ENCODE peak calls at places on chromosome 5, in six cellular contexts. H is GM23248; L is small intestine; O is GM12878; E is effector memory CD4-positive, alpha-beta T cell; V is breast epithelium. K is an unnamed sample. For H3K4me1, the result is how much of the 10 kb centered on the place peaks cover.

GRCh38 chr5:7762267-7762666 is 88.7 kb downstream of the CFAP90 start:
- DNase-seq in H (no peak), L (no peak), O (no peak), E (no peak), V (no peak), K (no peak)

GRCh38 chr5:160039810-160040470 is 31.0 kb downstream of the TTC1 start:
- DNase-seq in H (no peak), L (peak), O (no peak), E (no peak), V (no peak), K (no peak)

GRCh38 chr5:67009028-67009427 is 187.6 kb downstream of the CD180 start:
- DNase-seq in H (no peak), L (no peak), O (no peak), E (no peak), V (no peak), K (no peak)

GRCh38 chr5:17150498-17150897 is 66.9 kb upstream of the BASP1 start:
- DNase-seq in H (no peak), L (no peak), O (no peak), E (no peak), V (no peak), K (no peak)

GRCh38 chr5:172107606-172108005 is 80.4 kb downstream of the STK10 start:
- DNase-seq in H (peak), L (no peak), O (no peak), E (no peak), V (no peak), K (no peak)

GRCh38 chr5:39178171-39178570 is 41.2 kb downstream of the FYB1 start:
- DNase-seq in H (peak), L (no peak), O (no peak), E (no peak), V (no peak), K (no peak)

GRCh38 chr5:157998021-157998504 is 139.1 kb upstream of the CLINT1 start:
- DNase-seq in H (peak), L (no peak), O (no peak), E (no peak), V (no peak), K (no peak)

GRCh38 chr5:31701642-31702041 is 62.7 kb downstream of the PDZD2 start:
- DNase-seq in H (no peak), L (no peak), O (no peak), E (no peak), V (no peak), K (no peak)

GRCh38 chr5:179176166-179176565 is 116.0 kb downstream of the ZNF354C start:
- DNase-seq in H (no peak), L (no peak), O (no peak), E (no peak), V (no peak), K (no peak)

GRCh38 chr5:123092696-123093095 is 3.7 kb downstream of the PRDM6 start:
- DNase-seq in H (no peak), L (no peak), O (no peak), E (no peak), V (no peak), K (no peak)

GRCh38 chr5:177469061-177469628 is 4.3 kb downstream of the DBN1 start:
- DNase-seq in H (peak), L (no peak), O (no peak), E (no peak), V (no peak), K (no peak)

DNA sequence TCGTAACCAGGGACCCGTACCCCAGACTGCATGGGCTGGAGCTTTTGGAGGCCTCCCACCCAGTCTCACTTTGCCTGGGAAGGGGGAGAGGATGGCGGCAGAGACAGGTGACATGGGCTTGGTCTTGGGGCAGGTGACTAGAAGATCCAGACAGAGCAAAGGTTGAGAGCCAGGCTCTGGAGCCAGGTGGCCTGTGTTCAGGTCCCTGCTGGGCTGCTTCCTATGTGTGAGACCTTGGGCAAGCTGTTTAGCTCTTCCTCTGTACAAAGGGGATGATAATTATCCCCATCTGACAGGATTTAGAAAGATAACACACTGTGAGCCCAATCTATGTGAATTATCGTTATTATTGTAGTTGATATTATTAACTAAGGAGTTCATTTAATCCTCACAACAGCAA is 16.1 kb upstream of the NDST1 start:
- DNase-seq in H (no peak), L (no peak), O (no peak), E (no peak), V (no peak), K (no peak)
- H3K27ac ChIP-seq in H (peak), L (peak), O (no peak), E (no peak), V (peak), K (peak)

DNA sequence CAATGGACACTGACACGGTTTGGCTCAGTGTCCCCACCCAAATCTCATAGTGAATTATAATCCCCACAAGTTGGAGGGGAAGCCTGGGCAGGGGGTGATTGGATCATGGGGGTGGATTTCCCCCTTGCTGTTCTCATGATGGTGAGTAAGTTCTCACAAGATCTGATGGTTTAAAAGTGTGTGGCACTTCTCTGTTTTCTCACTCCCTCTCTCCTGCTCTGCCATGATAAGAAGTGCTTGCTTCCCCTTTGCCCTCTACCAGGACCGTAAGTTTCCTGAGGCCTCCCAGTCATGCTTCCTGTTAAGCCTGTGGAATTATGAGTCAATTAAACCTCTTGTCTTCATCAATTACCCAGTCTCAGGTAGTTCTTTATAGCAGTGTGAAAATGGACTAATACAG is 115.8 kb upstream of the KIF2A start:
- DNase-seq in H (no peak), L (no peak), O (no peak), E (no peak), V (no peak), K (no peak)
- H3K4me3 ChIP-seq in H (no peak), L (no peak), O (no peak), E (no peak), V (no peak), K (no peak)

GRCh38 chr5:151097081-151097480 is 16.2 kb upstream of the TNIP1 start:
- DNase-seq in H (no peak), L (peak), O (no peak), E (no peak), V (no peak), K (no peak)

GRCh38 chr5:151100690-151101089 is 19.9 kb upstream of the TNIP1 start:
- DNase-seq in H (no peak), L (no peak), O (no peak), E (no peak), V (no peak), K (no peak)

GRCh38 chr5:151095341-151096000 is 14.6 kb upstream of the TNIP1 start:
- DNase-seq in H (peak), L (peak), O (no peak), E (no peak), V (no peak), K (no peak)

GRCh38 chr5:151096001-151096373 is 15.2 kb upstream of the TNIP1 start:
- DNase-seq in H (no peak), L (peak), O (no peak), E (no peak), V (no peak), K (no peak)

DNA sequence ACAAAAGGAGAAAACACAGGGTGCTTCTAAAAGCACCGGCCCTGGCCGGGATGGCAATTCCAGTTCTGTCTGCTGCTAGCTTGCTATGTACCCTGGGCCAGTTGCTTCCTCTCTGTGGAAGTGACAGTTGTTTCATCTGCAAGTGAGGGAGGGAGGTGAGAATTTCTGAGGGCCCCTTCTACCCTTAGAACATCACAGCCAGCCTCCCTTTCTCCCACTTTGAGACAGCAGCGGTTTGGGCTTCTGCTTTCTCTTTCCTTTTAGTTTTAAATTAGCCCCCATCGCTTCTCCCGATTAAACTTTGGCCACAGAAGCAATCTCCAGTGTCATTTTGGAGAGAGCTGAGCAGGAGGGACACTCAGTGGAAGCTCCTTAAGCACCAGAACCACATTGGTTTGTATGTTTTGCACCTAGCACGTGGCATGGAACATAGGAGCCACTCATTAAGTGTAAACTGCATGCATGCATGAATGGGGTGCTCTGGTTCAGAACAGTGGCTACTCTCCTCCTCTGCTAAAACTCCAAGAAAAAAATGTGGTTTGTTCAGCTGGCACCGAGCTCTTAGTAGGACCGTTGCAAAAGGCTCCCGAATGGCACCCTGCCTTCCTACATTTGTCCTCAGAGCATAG is 17.5 kb upstream of the TNIP1 start:
- DNase-seq in H (no peak), L (peak), O (no peak), E (no peak), V (no peak), K (no peak)
- H3K4me1 ChIP-seq in H (under half), L (under half), O (half or more), E (under half), V (under half), K (under half)

GRCh38 chr5:12292610-12293204 is 388.5 kb upstream of the CTNND2 start:
- DNase-seq in H (peak), L (peak), O (no peak), E (no peak), V (no peak), K (no peak)
- H3K27ac ChIP-seq in H (no peak), L (no peak), O (no peak), E (no peak), V (no peak), K (no peak)

DNA sequence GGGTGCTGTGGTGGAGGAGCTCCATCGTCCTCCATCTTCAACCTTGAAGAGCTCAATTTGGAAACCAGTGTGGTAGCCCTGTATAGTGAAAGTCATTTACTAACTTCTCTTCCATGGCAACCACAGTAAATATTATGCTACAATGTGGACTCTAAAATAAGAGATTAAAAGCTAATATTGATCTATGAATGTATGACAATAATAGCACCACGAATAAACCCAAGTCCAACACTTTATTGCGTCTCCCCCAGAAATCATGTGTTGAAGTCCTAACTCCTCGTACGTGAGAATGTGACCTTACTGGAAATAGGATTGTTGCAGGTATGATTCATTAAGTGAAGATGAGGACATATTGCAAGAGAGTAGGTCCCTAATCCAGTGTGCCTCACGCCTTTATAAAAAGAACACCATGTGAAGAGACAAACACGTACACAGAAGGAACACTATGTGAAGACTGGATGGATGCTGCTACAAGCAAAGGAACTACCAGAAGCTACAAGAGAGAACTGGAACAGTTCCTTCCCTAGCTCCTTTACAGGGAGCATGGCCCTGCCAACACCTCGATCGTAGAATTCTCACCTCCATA is 276.2 kb downstream of the PDE4D start:
- DNase-seq in H (no peak), L (peak), O (no peak), E (no peak), V (no peak), K (no peak)
- H3K4me3 ChIP-seq in H (no peak), L (no peak), O (no peak), E (no peak), V (no peak), K (no peak)

K was measured in thoracic aorta.